ENCODE peak calls at places on chromosomes 16 and 17, in four cellular contexts. A is K562, B is SK-N-SH, N is H1. M is an unnamed sample.

GRCh38 chr16:67181346-67181745 is 2.4 kb downstream of the MATCAP1 start:
- DNase-seq in N (no peak), B (no peak), A (no peak), M (no peak)

GRCh38 chr16:85522842-85523601 is 90.1 kb upstream of the GSE1 start:
- DNase-seq in A (no peak), N (no peak), B (no peak), M (no peak)

GRCh38 chr17:69913241-69914015 is 161.6 kb upstream of the KCNJ16 start:
- DNase-seq in N (no peak), B (no peak), A (no peak), M (no peak)

GRCh38 chr17:66459811-66460270 is 157.4 kb downstream of the PRKCA start:
- DNase-seq in A (no peak), N (no peak), B (no peak), M (peak; percentile 77)

GRCh38 chr17:6420173-6420641 is 14.7 kb downstream of the AIPL1 start:
- DNase-seq in A (peak; percentile 10), B (no peak), N (peak; percentile 76), M (no peak)

GRCh38 chr16:89308391-89309333 is 91.2 kb downstream of the ZNF778 start:
- DNase-seq in N (peak; percentile 90), B (peak; percentile 68), A (peak; percentile 65), M (no peak)

GRCh38 chr17:78397681-78398101 is 19.2 kb downstream of the PGS1 start:
- DNase-seq in B (no peak), N (no peak), A (no peak), M (no peak)

GRCh38 chr17:4955091-4955490 is 4.2 kb downstream of the ENO3 start:
- DNase-seq in B (no peak), N (no peak), A (no peak), M (no peak)

GRCh38 chr17:73371285-73371684 is 59.5 kb upstream of the CDC42EP4 start:
- DNase-seq in A (no peak), N (no peak), B (no peak), M (no peak)

GRCh38 chr16:57038151-57038550 is 48.8 kb downstream of the NLRC5 start:
- DNase-seq in A (no peak), N (no peak), B (no peak), M (no peak)

GRCh38 chr17:57662644-57663308 is 82.3 kb downstream of the CCDC182 start:
- DNase-seq in N (peak; percentile 97), A (peak; percentile 99), B (peak; percentile 97), M (peak; percentile 89)

GRCh38 chr16:50386139-50386538 is 17.4 kb upstream of the BRD7 start:
- DNase-seq in N (no peak), B (no peak), A (peak; percentile 70), M (no peak)

GRCh38 chr17:67452681-67453554 is 75.8 kb downstream of the PITPNC1 start:
- DNase-seq in N (no peak), B (no peak), A (no peak), M (no peak)

GRCh38 chr17:77869665-77870132 is 88.8 kb upstream of the TNRC6C start:
- DNase-seq in A (no peak), N (no peak), B (no peak), M (no peak)

GRCh38 chr16:74829637-74830036 is 55.0 kb upstream of the FA2H start:
- DNase-seq in A (no peak), B (no peak), N (no peak), M (no peak)

GRCh38 chr17:56047321-56047720 is 106.0 kb upstream of the ANKFN1 start:
- DNase-seq in N (no peak), A (no peak), B (no peak), M (no peak)

GRCh38 chr17:51214920-51215319 is 44.9 kb downstream of the MBTD1 start:
- DNase-seq in B (no peak), A (no peak), N (no peak), M (no peak)

GRCh38 chr17:59219992-59220327 is 351 bp upstream of the GDPD1 start:
- DNase-seq in A (no peak), B (no peak), N (no peak), M (no peak)

GRCh38 chr17:42286411-42287295 is 1.6 kb upstream of the STAT5A start:
- DNase-seq in B (peak; percentile 16), A (no peak), N (no peak), M (no peak)

GRCh38 chr17:36978810-36979584 is 30.2 kb downstream of the AATF start:
- DNase-seq in N (no peak), B (no peak), A (no peak), M (no peak)

GRCh38 chr17:35467824-35468223 is 19.3 kb upstream of the SLFN13 start:
- DNase-seq in A (no peak), N (no peak), B (no peak), M (no peak)

GRCh38 chr16:81035975-81036750 is 521 bp downstream of the ATMIN start:
- DNase-seq in B (peak; percentile 80), A (peak; percentile 72), N (peak; percentile 66), M (no peak)

DNA sequence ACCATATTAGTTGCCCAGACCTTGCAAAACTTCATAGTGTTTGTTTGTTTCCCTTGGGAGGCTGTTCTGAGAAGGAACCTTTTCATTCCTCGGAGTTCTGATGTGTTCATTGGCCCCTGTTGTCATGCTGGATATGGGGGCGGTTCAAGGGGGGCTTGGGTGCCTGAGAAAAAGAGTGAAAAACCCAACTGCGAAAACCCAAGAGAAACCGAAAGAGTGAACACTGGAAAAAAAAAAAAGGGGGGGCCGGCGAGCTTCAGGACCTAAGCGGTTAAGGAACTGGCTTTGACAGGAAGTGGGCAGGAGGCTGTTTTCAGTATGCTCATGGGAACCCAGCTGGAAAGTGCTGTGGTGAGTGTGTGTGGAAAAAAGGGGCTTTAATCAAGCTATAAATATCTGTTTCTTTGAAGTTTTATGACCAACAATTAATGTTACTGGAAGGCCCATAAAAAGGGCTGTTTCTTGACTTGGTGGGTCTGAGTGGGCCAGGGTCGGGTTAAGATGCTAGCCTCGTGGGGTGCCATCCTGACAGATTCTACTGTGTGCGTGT is 510.7 kb downstream of the MAF start:
- DNase-seq in A (no peak), N (no peak), B (no peak), M (no peak)
- TF ChIP-seq JUND in A (no peak), N (no peak), B (no peak), M (no peak)

DNA sequence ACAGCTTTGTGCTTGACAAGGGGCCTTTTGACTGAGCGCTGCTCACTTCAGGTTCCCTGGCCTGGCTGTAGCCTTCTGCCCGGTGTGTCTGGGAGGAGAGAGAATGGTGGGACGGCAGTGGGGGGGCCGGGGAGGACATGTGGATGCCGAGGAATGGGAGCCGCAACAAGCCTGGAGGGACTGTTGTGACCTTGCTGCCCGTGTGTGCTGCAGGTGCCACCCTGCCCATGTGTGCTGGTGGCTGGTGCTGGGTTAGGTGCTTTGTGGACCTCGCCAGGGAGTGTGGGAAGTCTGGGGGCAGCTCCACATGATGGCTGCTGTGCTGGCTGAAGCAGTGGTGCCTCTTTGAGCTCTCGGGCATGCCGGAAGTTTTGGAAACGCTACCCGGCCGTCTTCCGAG is 132.1 kb downstream of the LAT start:
- DNase-seq in B (no peak), N (no peak), A (no peak), M (no peak)
- TF ChIP-seq CTCF in B (no peak), N (no peak), A (no peak), M (no peak)

DNA sequence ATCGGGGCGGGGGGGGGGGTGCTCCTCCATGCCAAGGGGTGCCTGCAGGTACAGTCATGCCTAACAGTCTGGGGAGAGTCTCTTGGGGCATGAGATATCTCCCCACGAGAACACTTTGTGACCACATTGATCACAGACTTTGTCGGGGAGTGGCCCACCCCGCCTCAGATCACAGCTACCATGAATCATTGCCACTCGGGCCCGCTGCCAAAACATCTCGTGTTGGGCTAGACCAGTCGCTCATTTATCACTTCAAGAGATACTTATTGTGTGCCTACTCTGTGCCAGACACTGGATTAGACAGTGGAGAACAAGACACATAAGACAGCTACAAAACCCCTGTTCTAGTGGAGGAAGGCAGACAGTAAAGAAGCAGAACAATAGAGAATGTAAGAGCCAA is 72.6 kb downstream of the CLEC16A start:
- DNase-seq in A (peak; percentile 19), B (no peak), N (no peak), M (peak; percentile 32)
- H3K27ac ChIP-seq in A (no peak overlapping the region), B (peak overlapping the region; percentile 42), N (no peak overlapping the region), M (no peak overlapping the region)

GRCh38 chr17:32492648-32493289 is 6.0 kb downstream of the CDK5R1 start:
- DNase-seq in N (no peak), B (no peak), A (no peak), M (no peak)
- TF ChIP-seq JUND in N (no peak), B (no peak), A (no peak), M (no peak)

GRCh38 chr16:87778830-87779579 is 13.2 kb upstream of the KLHDC4 start:
- DNase-seq in A (peak; percentile 85), B (peak; percentile 88), N (peak; percentile 99), M (peak; percentile 94)
- TF ChIP-seq CTCF in A (peak; percentile 97), B (peak; percentile 82), N (peak; percentile 97), M (peak; percentile 94)

GRCh38 chr17:71111945-71112344 is 942.6 kb downstream of the KCNJ2 start:
- DNase-seq in N (no peak), A (no peak), B (peak; percentile 30), M (no peak)

GRCh38 chr17:71111460-71111859 is 942.1 kb downstream of the KCNJ2 start:
- DNase-seq in B (no peak), A (no peak), N (no peak), M (no peak)

GRCh38 chr17:71109697-71110096 is 940.4 kb downstream of the KCNJ2 start:
- DNase-seq in N (no peak), A (no peak), B (no peak), M (no peak)

GRCh38 chr17:71110326-71110725 is 941.0 kb downstream of the KCNJ2 start:
- DNase-seq in B (no peak), A (no peak), N (no peak), M (peak; percentile 12)

GRCh38 chr17:71107136-71107535 is 937.8 kb downstream of the KCNJ2 start:
- DNase-seq in N (no peak), B (no peak), A (no peak), M (no peak)
- H3K27ac ChIP-seq in N (no peak overlapping the region), B (no peak overlapping the region), A (no peak overlapping the region), M (no peak overlapping the region)